ENCODE peak calls at places on chromosomes 11 and 22, in seven cellular contexts. C, I, K, B, P, D and L are unnamed samples.
A peak's percentile ranks its signal among the peaks of the same experiment; 100 is the strongest.

GRCh38 chr22:20890975-20891374 is 26.2 kb upstream of the CRKL start:
- DNase-seq in I (no peak), P (no peak), C (no peak), D (no peak), K (no peak), B (no peak), L (no peak)

GRCh38 chr22:42945736-42946135 is 69.2 kb downstream of the PACSIN2 start:
- DNase-seq in K (no peak), C (no peak), I (no peak), D (no peak), P (no peak), B (no peak), L (no peak)

GRCh38 chr11:86477495-86478155 is 102.9 kb downstream of the CCDC81 start:
- DNase-seq in C (no peak), B (no peak), D (no peak), P (peak; percentile 28), I (no peak), K (no peak), L (no peak)

GRCh38 chr22:35711336-35711735 is 6.3 kb upstream of the APOL5 start:
- DNase-seq in K (no peak), B (no peak), C (no peak), D (no peak), I (no peak), P (no peak), L (no peak)

GRCh38 chr22:19886605-19887250 is 32.1 kb upstream of the GNB1L start:
- DNase-seq in C (no peak), I (peak; percentile 57), B (no peak), D (peak; percentile 17), P (peak; percentile 7), K (no peak), L (no peak)

GRCh38 chr11:15968461-15969130 is 387.8 kb downstream of the SOX6 start:
- DNase-seq in C (no peak), K (no peak), P (no peak), B (no peak), D (no peak), I (no peak), L (no peak)

GRCh38 chr11:73996161-73996747 is 12.6 kb downstream of the UCP3 start:
- DNase-seq in B (no peak), I (no peak), D (no peak), P (no peak), C (no peak), K (no peak), L (no peak)

GRCh38 chr11:38835986-38836385 is 2237.9 kb upstream of the RAG2 start:
- DNase-seq in C (no peak), B (no peak), K (no peak), P (no peak), I (no peak), D (no peak), L (no peak)

GRCh38 chr11:35486446-35486845 is 39.0 kb downstream of the PAMR1 start:
- DNase-seq in P (no peak), D (no peak), C (peak; percentile 13), I (no peak), K (no peak), B (no peak), L (no peak)

GRCh38 chr22:38462960-38463784 is 4.7 kb upstream of the KDELR3 start:
- DNase-seq in C (no peak), K (no peak), B (no peak), D (peak; percentile 75), I (no peak), P (no peak), L (no peak)